ENCODE peak calls at places on chromosomes 12 and 14, in nine cellular contexts. K is heart left ventricle, J is stomach, U is GM12878, X is A549, F is HCT116, E is spleen, V is suprapubic skin, O is right lobe of liver. B is an unnamed sample.

GRCh38 chr12:85872497-85873091 is 1.5 kb upstream of the NTS start:
- DNase-seq in F (peak; percentile 50), U (no peak), E (no peak), X (peak; percentile 9), K (no peak), J (no peak), O (no peak), V (no peak), B (no peak)

GRCh38 chr12:81520064-81520945 is 238.8 kb downstream of the PPFIA2 start:
- DNase-seq in J (no peak), O (no peak), K (no peak), X (no peak), F (no peak), E (no peak), U (no peak), V (no peak), B (no peak)

GRCh38 chr12:116559330-116560080 is at the start of gene MAP1LC3B2:
- DNase-seq in J (peak; percentile 63), X (no peak), U (peak; percentile 97), E (peak; percentile 94), F (peak; percentile 36), K (peak; percentile 75), V (peak; percentile 85), O (peak; percentile 75), B (no peak)

GRCh38 chr14:105205718-105206208 is 24.7 kb upstream of the NUDT14 start:
- DNase-seq in V (no peak), J (peak; percentile 66), E (no peak), F (no peak), O (no peak), K (no peak), U (no peak), X (no peak), B (no peak)

GRCh38 chr14:56334458-56334857 is 216.2 kb downstream of the PELI2 start:
- DNase-seq in O (no peak), J (no peak), X (no peak), K (no peak), V (no peak), E (no peak), F (no peak), U (no peak), B (no peak)

GRCh38 chr12:70048521-70049245 is 194.6 kb upstream of the CNOT2 start:
- DNase-seq in O (no peak), X (no peak), E (no peak), J (no peak), U (peak; percentile 9), K (no peak), V (no peak), F (no peak), B (no peak)

GRCh38 chr14:51828017-51828797 is 32.2 kb upstream of the GNG2 start:
- DNase-seq in X (peak; percentile 33), U (peak; percentile 74), O (peak; percentile 59), E (peak; percentile 90), J (peak; percentile 34), F (peak; percentile 44), K (peak; percentile 63), V (no peak), B (no peak)

GRCh38 chr14:74867673-74868072 is 8.3 kb downstream of the PROX2 start:
- DNase-seq in F (no peak), O (no peak), V (no peak), E (no peak), X (no peak), U (no peak), J (no peak), K (peak; percentile 66), B (no peak)

GRCh38 chr14:98198385-98198784 is 1073.6 kb downstream of the BCL11B start:
- DNase-seq in F (no peak), V (no peak), E (no peak), X (no peak), O (no peak), U (no peak), J (no peak), K (no peak), B (no peak)

GRCh38 chr14:69997849-69998248 is 118.6 kb downstream of the SMOC1 start:
- DNase-seq in F (no peak), X (peak; percentile 40), K (no peak), J (peak; percentile 65), O (no peak), E (no peak), U (no peak), V (no peak), B (no peak)

GRCh38 chr12:15364221-15365170 is 42.2 kb downstream of the PTPRO start:
- DNase-seq in O (no peak), E (no peak), F (no peak), J (no peak), K (no peak), V (no peak), X (no peak), U (no peak), B (no peak)

GRCh38 chr14:91242635-91243034 is 1.9 kb downstream of the GPR68 start:
- DNase-seq in F (no peak), K (no peak), E (no peak), X (no peak), O (no peak), V (no peak), U (no peak), J (no peak), B (no peak)

GRCh38 chr14:105980224-105980623 is 453.8 kb downstream of the TMEM121 start:
- DNase-seq in O (no peak), U (no peak), K (no peak), F (no peak), V (no peak), X (no peak), E (no peak), J (no peak), B (no peak)

GRCh38 chr14:65296402-65296801 is 116.1 kb upstream of the FUT8 start:
- DNase-seq in X (no peak), E (no peak), U (no peak), F (no peak), J (peak; percentile 27), K (no peak), O (no peak), V (no peak), B (no peak)

GRCh38 chr14:101072070-101072469 is 168.5 kb upstream of the RTL1 start:
- DNase-seq in J (no peak), F (no peak), U (no peak), K (no peak), X (no peak), O (no peak), V (peak; percentile 57), E (no peak), B (no peak)
- H3K27ac ChIP-seq in J (no peak overlapping the region), F (no peak overlapping the region), U (no peak overlapping the region), K (no peak overlapping the region), X (peak overlapping the region; percentile 92), O (no peak overlapping the region), V (no peak overlapping the region), E (no peak overlapping the region), B (no peak overlapping the region)

GRCh38 chr12:7434670-7435069 is 9.3 kb downstream of the CD163L1 start:
- DNase-seq in F (no peak), K (no peak), V (no peak), J (no peak), O (no peak), U (no peak), X (no peak), E (no peak), B (no peak)

GRCh38 chr12:7444076-7444475 is at the start of gene CD163L1:
- DNase-seq in J (no peak), K (no peak), X (no peak), V (no peak), U (no peak), E (no peak), O (no peak), F (no peak), B (no peak)

GRCh38 chr12:7444537-7444936 is 584 bp upstream of the CD163L1 start:
- DNase-seq in J (no peak), K (no peak), F (no peak), U (no peak), O (no peak), E (no peak), X (no peak), V (no peak), B (no peak)

GRCh38 chr12:7441216-7441615 is 2.7 kb downstream of the CD163L1 start:
- DNase-seq in F (no peak), U (no peak), O (no peak), E (no peak), X (no peak), V (no peak), J (no peak), K (no peak), B (no peak)

DNA sequence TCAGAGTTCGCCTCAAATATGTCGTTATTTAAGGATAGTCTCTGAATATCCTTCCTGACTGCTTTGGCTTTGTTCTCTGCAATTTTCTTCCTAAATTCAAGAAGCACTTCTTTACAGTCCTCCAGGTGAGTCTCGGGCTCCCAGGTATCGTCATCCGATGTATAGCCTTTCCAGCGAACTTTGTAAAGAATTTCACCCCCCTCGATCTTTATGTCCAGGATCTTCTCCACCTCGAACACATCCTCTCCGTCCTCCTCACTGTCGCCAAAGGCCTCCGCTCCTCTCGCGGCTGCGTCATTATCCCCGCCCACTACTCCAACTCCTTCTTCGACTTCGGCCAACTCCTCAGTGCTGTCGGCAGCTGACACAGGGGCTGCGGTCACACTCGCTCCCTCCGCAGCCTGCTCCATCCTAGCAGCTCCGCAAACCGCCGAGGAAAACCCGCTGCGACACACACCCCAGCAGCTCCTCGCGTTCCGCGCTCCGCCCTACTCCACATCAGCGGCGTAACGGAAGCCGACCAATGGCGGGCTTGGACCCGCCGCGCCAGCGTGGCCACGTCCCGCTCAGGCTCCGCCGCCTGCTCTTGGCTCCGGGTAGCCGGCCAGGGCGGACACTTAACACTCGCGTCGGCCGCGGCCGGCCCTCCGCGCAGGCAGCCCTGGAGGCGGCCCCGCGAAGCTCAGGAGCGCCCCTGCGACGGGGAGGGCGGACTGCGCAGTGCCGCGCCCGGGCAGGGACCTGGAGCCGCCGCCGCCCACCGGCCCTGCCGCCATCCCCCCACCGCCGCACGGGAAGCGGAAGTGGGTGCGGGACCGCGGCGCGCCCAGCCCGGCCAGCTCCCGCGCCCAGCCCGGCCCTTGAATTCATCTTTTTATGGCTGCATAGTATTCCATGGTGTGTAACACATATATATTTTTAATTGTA is 4.1 kb downstream of the CD163L1 start:
- DNase-seq in J (no peak), V (no peak), F (no peak), X (peak; percentile 53), K (peak; percentile 71), U (no peak), E (peak; percentile 81), O (peak; percentile 61), B (no peak)
- TF ChIP-seq POLR2A in J (no peak), V (no peak), F (no peak), X (peak; percentile 63), K (no peak), U (no peak), E (no peak), O (no peak), B (no peak)

GRCh38 chr12:6961278-6961694 is 9.2 kb downstream of the PHB2 start:
- DNase-seq in K (peak; percentile 84), J (peak; percentile 76), U (no peak), O (peak; percentile 68), X (no peak), F (no peak), V (no peak), E (peak; percentile 95), B (peak; percentile 84)
- H3K4me1 ChIP-seq in K (peaks cover 39% of the 10 kb centered on the region), J (peaks cover 56% of the 10 kb centered on the region), U (peaks cover 70% of the 10 kb centered on the region), O (peaks cover 10% of the 10 kb centered on the region), X (peaks cover 37% of the 10 kb centered on the region), F (peaks cover 28% of the 10 kb centered on the region), V (peaks cover 79% of the 10 kb centered on the region), E (peaks cover 94% of the 10 kb centered on the region), B (peaks cover 3% of the 10 kb centered on the region)

DNA sequence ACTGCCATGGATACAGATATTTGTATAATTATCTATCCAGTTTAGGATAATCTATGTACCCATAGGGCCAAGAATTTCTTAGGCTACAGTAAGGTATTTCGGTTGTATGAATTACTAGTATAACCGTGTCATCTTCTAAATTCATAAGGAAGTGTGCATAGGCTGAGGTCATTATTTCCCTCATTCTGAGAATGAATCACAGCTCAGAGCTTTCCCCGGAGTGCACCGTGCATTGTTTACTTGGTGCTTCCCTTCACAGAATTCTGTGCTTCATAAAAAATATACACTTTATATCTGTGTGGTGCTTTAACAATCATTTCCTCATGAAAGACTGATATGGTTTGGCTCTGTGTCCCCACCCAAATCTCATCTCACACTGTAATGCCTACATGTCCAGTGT is 514.1 kb downstream of the ETNK1 start:
- DNase-seq in O (no peak), U (no peak), F (no peak), X (no peak), E (no peak), V (no peak), J (no peak), K (no peak), B (no peak)
- H3K27ac ChIP-seq in O (no peak overlapping the region), U (no peak overlapping the region), F (no peak overlapping the region), X (no peak overlapping the region), E (no peak overlapping the region), V (no peak overlapping the region), J (no peak overlapping the region), K (no peak overlapping the region), B (no peak overlapping the region)

B was measured in uterus.